ENCODE peak calls at places on chromosomes 7 and 10, in seven cellular contexts. W is cardiac fibroblast, F is adrenal gland, Q is sigmoid colon, A is astrocyte of the spinal cord, V is Peyer's patch, S is choroid plexus epithelial cell. T is an unnamed sample.

GRCh38 chr7:44154703-44155102 is 13.6 kb upstream of the MYL7 start:
- DNase-seq in S (no peak), Q (peak), F (no peak), W (no peak), A (no peak), V (no peak), T (no peak)

GRCh38 chr7:131040467-131040932 is 287.2 kb upstream of the MKLN1 start:
- DNase-seq in A (peak), Q (no peak), V (no peak), F (peak), S (peak), W (peak), T (no peak)

GRCh38 chr10:104349623-104350142 is 4.0 kb upstream of the CFAP58 start:
- DNase-seq in F (no peak), Q (no peak), S (peak), W (peak), A (peak), V (no peak), T (no peak)

GRCh38 chr7:3201937-3202715 is 98.9 kb upstream of the SDK1 start:
- DNase-seq in F (peak), W (no peak), A (no peak), S (no peak), Q (peak), V (no peak), T (no peak)

GRCh38 chr10:124997246-124997790 is 55.4 kb downstream of the ZRANB1 start:
- DNase-seq in A (no peak), W (no peak), Q (no peak), F (peak), S (no peak), V (no peak), T (no peak)

GRCh38 chr10:110433740-110434139 is 64.0 kb upstream of the DUSP5 start:
- DNase-seq in S (no peak), A (no peak), F (no peak), V (no peak), W (no peak), Q (peak), T (no peak)

GRCh38 chr7:12584940-12585339 is 14.4 kb downstream of the SCIN start:
- DNase-seq in W (no peak), S (peak), A (no peak), Q (no peak), F (peak), V (no peak), T (no peak)

GRCh38 chr10:71857934-71858890 is 7.2 kb upstream of the PSAP start:
- DNase-seq in A (no peak), S (no peak), Q (peak), F (no peak), W (no peak), V (peak), T (no peak)

GRCh38 chr7:142616121-142616643 is 133.1 kb upstream of the PRSS1 start:
- DNase-seq in F (no peak), V (no peak), A (no peak), Q (no peak), W (no peak), S (no peak), T (no peak)

GRCh38 chr7:134462337-134462925 is 3.5 kb upstream of the AKR1B1 start:
- DNase-seq in A (peak), F (no peak), S (peak), W (peak), V (no peak), Q (no peak), T (no peak)

GRCh38 chr10:110337906-110338305 is 33.2 kb upstream of the SMNDC1 start:
- DNase-seq in V (no peak), S (no peak), Q (no peak), A (no peak), F (peak), W (peak), T (no peak)

GRCh38 chr7:332646-333398 is 42.9 kb downstream of the FOXL3 start:
- DNase-seq in Q (peak), A (peak), F (peak), S (peak), V (peak), W (peak), T (no peak)

GRCh38 chr10:89522463-89522862 is 12.9 kb downstream of the SLC16A12 start:
- DNase-seq in V (no peak), A (peak), F (no peak), W (peak), Q (no peak), S (peak), T (no peak)

GRCh38 chr10:99976886-99977391 is 32.8 kb downstream of the DNMBP start:
- DNase-seq in Q (no peak), S (peak), A (peak), F (no peak), V (no peak), W (peak), T (no peak)

GRCh38 chr10:43127447-43127846 is 10.8 kb upstream of the CSGALNACT2 start:
- DNase-seq in F (no peak), S (no peak), V (no peak), Q (no peak), W (no peak), A (no peak), T (no peak)

GRCh38 chr10:88879754-88880286 is at the start of gene STAMBPL1:
- DNase-seq in F (no peak), W (peak), V (no peak), A (no peak), Q (peak), S (no peak), T (peak)

GRCh38 chr7:150875791-150876190 is 23.5 kb downstream of the AOC1 start:
- DNase-seq in S (no peak), Q (no peak), A (no peak), V (no peak), F (no peak), W (no peak), T (no peak)

GRCh38 chr7:132865766-132866531 is 215.9 kb downstream of the CHCHD3 start:
- DNase-seq in F (no peak), S (peak), Q (no peak), A (peak), V (no peak), W (peak), T (no peak)

GRCh38 chr7:131284702-131285419 is 42.8 kb upstream of the MKLN1 start:
- DNase-seq in Q (peak), A (peak), W (peak), S (peak), V (no peak), F (no peak), T (no peak)

GRCh38 chr10:129161184-129161583 is 305.9 kb upstream of the MGMT start:
- DNase-seq in V (no peak), S (peak), A (peak), Q (no peak), W (peak), F (no peak), T (no peak)

GRCh38 chr10:98694014-98694413 is 247.3 kb upstream of the HPS1 start:
- DNase-seq in F (no peak), V (no peak), W (no peak), Q (no peak), A (no peak), S (no peak), T (no peak)

GRCh38 chr10:87626422-87626892 is 33.2 kb upstream of the PAPSS2 start:
- DNase-seq in F (no peak), Q (no peak), W (no peak), V (no peak), S (no peak), A (no peak), T (no peak)

GRCh38 chr7:14995774-14996173 is 93.2 kb upstream of the DGKB start:
- DNase-seq in V (no peak), F (no peak), W (no peak), A (peak), Q (no peak), S (no peak), T (no peak)

GRCh38 chr7:128207609-128208008 is 33.5 kb upstream of the LEP start:
- DNase-seq in V (no peak), W (no peak), S (no peak), Q (no peak), F (no peak), A (no peak), T (no peak)

GRCh38 chr10:125839176-125839575 is 15.8 kb downstream of the BCCIP start:
- DNase-seq in A (no peak), F (no peak), W (no peak), V (no peak), Q (no peak), S (no peak), T (no peak)

GRCh38 chr10:58488921-58489320 is 23.8 kb upstream of the BICC1 start:
- DNase-seq in F (no peak), A (peak), W (peak), V (no peak), S (no peak), Q (no peak), T (no peak)

GRCh38 chr7:127865466-127865865 is 165.8 kb downstream of the LRRC4 start:
- DNase-seq in W (peak), F (peak), A (peak), Q (no peak), V (no peak), S (peak), T (no peak)

GRCh38 chr10:121540773-121541395 is 57.4 kb downstream of the FGFR2 start:
- DNase-seq in W (no peak), A (no peak), V (no peak), Q (no peak), S (no peak), F (no peak), T (no peak)

GRCh38 chr10:132798876-132799275 is 12.9 kb upstream of the NKX6-2 start:
- DNase-seq in A (no peak), V (no peak), W (no peak), S (no peak), Q (no peak), F (no peak), T (no peak)

DNA sequence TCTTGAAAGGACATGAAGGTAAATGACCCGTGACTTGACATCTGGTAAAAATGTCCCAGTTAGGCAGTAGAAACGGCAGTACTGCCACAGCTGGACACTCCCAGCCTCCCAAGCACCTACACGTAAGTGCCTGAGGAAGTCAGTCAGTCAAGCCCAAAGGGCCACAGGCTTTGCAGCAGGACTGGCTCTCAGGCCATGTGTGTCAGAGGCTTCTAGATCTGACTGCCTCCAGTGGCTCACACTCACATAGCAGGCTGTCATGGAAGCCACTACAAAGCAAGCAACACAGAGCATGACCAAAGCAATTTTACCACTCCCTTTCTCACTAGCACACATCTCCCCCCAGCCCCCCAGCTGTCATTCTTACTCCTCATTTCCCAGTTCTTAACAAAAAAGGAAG is 17.8 kb upstream of the CCNJ start:
- DNase-seq in F (no peak), A (no peak), Q (no peak), S (peak), W (peak), V (no peak), T (no peak)
- TF ChIP-seq CTCF in F (no peak), A (peak), Q (no peak), S (peak), W (peak), V (no peak), T (peak)

GRCh38 chr7:37491919-37492694 is 43.4 kb upstream of the ELMO1 start:
- DNase-seq in S (no peak), F (no peak), V (no peak), W (no peak), Q (no peak), A (no peak), T (no peak)
- H3K4me3 ChIP-seq in S (no peak), F (no peak), V (no peak), W (no peak), Q (no peak), A (no peak), T (no peak)

DNA sequence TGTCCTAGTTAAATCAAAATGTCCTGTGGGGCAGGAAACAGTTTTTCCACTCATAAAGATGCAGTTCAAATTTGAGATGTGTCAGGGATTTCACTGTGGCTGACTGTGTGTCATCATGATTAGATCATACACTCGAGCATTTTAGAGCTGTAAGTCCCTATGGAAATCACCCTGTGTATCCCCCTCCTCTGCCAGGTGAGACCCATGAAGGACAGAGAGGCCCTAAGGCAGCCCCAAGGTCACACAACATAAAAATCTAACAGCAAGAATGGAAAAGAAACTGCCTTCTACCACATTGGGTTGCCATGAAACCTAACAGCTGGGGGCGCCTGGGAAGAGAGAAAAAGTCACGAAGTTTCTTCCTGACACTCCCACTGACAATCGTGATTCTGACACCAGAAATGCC is 135.8 kb downstream of the KCNMA1 start:
- DNase-seq in S (no peak), V (no peak), F (no peak), W (no peak), Q (no peak), A (no peak), T (no peak)
- TF ChIP-seq CTCF in S (peak), V (no peak), F (no peak), W (no peak), Q (no peak), A (no peak), T (no peak)

DNA sequence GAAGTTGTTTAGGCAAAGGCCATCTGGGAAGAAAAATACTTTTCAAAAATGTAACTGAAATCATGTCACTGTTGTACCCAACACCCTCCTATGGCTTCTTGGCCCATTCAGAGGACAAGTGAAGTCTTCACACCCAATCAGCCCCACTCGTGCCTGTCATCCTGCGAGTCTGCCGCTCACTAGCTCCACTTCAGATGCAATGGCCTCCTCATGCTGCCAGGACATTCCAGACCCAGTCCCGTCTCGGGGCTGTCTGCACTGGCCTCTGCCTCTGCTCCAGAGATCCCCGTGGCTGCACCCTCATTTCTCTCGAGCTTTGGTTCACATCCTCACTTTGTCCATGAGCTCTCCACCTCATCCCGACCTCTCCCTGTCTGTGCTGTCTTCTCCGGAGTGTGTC is 227.1 kb downstream of the KCNMA1 start:
- DNase-seq in W (no peak), S (no peak), A (no peak), F (no peak), Q (no peak), V (no peak), T (no peak)
- H3K4me3 ChIP-seq in W (no peak), S (no peak), A (no peak), F (no peak), Q (no peak), V (no peak), T (no peak)

DNA sequence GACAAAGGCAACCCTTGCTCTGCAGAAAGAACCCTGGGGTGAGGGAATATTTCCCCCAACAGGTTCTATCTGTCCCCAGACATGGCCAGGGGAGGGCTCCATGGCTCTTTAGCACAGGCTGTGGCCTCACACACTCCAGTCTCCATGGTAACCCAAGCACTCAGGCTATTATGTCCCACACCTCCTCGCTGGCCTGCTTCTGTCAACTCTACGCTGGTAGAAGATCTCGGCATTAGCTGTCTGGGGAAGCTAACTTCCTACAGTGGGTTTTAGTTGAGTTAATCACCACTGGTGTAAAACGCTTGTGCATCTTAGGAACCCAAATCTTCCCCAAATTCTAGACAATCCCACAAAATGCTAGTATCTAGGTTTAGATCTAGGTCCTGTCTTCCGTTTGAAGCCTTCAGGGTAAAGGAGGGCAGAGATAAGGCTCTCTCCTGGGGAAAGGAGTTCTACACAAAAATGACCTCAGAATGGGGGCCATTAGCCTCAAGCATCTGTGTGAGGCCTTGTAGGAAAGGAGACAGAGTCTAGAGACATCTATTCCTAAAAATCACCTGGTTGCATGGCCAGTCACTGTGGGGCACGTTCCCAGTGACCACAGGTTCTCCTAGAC is 36.7 kb upstream of the SLIT1 start:
- DNase-seq in Q (no peak), A (no peak), S (no peak), W (no peak), F (no peak), V (no peak), T (no peak)
- TF ChIP-seq CTCF in Q (no peak), A (no peak), S (no peak), W (no peak), F (no peak), V (no peak), T (no peak)

GRCh38 chr10:79438021-79438698 is 7.3 kb downstream of the ZCCHC24 start:
- DNase-seq in F (no peak), S (no peak), A (no peak), Q (peak), W (no peak), V (no peak), T (no peak)

GRCh38 chr10:79442171-79443040 is 3.0 kb downstream of the ZCCHC24 start:
- DNase-seq in S (no peak), F (no peak), V (no peak), W (no peak), A (no peak), Q (no peak), T (no peak)

GRCh38 chr10:79441433-79441832 is 4.0 kb downstream of the ZCCHC24 start:
- DNase-seq in F (no peak), W (no peak), Q (no peak), S (no peak), V (no peak), A (no peak), T (no peak)

GRCh38 chr10:79438699-79439085 is 6.7 kb downstream of the ZCCHC24 start:
- DNase-seq in A (no peak), W (no peak), Q (no peak), V (no peak), S (no peak), F (no peak), T (no peak)

DNA sequence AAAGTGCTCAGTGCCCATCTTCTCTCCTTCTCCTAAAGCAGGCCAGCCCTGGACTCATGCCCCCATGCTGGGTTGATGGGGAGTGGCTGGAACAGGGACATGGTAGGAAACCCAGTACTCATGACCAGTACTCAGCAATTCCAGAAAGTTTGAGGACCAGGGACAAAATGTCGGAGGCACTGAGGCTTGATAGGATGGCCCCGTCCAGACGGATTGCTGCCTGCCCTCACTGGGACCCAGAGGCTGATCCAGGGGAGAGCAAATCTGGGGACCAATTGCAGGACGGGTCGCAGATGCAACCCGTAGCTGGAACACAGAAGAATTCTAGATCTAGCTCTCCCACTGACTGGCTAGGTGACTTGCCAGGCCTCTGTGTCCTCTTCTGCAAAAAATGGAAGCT is 5.1 kb downstream of the ZCCHC24 start:
- DNase-seq in S (no peak), A (no peak), F (no peak), W (no peak), V (no peak), Q (no peak), T (no peak)
- H3K4me3 ChIP-seq in S (peak), A (no peak), F (no peak), W (no peak), V (no peak), Q (no peak), T (no peak)

GRCh38 chr7:83921798-83922607 is 272.6 kb downstream of the SEMA3A start:
- DNase-seq in W (peak), S (peak), V (no peak), A (peak), Q (no peak), F (no peak), T (no peak)
- TF ChIP-seq CTCF in W (no peak), S (no peak), V (no peak), A (no peak), Q (no peak), F (no peak), T (no peak)

DNA sequence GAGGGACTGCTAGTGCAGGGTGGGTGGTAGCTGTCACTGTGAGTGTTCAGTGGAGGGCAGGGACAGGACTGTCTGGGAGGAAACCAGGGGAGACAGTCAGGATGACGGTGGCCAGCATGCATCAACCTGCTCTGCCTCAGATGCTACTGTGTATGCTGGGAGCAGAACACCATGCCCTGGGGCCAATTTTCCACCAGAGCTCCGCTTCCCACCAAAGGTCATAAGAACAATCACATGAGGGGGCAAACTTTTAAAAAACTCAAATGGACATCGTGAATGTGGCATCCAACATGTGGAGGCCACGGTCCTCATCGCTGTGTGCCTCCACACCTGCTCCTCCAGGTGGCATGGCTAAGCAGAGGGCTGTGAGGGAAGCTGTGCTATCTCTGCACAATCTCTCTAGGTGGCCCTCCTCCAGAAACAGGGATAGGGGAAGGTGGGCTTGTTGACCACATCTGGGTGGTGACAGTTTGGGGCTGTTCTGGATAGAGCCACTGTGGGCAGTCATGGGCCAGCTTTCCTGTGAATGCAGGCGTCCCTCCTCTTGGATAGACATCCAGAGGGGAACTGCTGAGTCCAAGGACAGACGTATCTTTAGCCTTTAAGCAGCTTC is 411.0 kb downstream of the PTPRN2 start:
- DNase-seq in A (no peak), V (no peak), W (no peak), S (no peak), Q (no peak), F (no peak), T (no peak)
- H3K4me3 ChIP-seq in A (no peak), V (no peak), W (no peak), S (no peak), Q (no peak), F (no peak), T (no peak)